ENCODE peak calls at places on chromosome 17, in ten cellular contexts. W is CD4-positive, alpha-beta T cell; C is GM12864; N is lung; D is NCI-H226; F is amygdala; U is GM23338; S is colonic mucosa; M is ascending aorta; O is stimulated activated CD4-positive, alpha-beta T cell treated with anti-CD3 and anti-CD28 coated beads, Interleukin-4, amount 100 ng/mL, for 1 hour. X is an unnamed sample.

GRCh38 chr17:66995944-66996343 is 31.4 kb downstream of the CACNG4 start:
- DNase-seq in W (no peak), C (no peak), N (no peak), D (no peak), F (no peak), U (no peak), S (no peak), M (no peak), O (no peak), X (no peak)

GRCh38 chr17:2841606-2842005 is 45.4 kb downstream of the RAP1GAP2 start:
- DNase-seq in W (no peak), C (no peak), N (no peak), D (no peak), F (no peak), U (no peak), S (no peak), M (no peak), O (no peak), X (no peak)

GRCh38 chr17:70767102-70767701 is 597.9 kb downstream of the KCNJ2 start:
- DNase-seq in W (no peak), C (no peak), N (no peak), D (no peak), F (no peak), U (peak), S (no peak), M (no peak), O (no peak), X (no peak)

GRCh38 chr17:45923511-45924268 is 29.3 kb downstream of the MAPT start:
- DNase-seq in W (no peak), C (no peak), N (no peak), D (peak), F (no peak), U (no peak), S (no peak), M (no peak), O (no peak), X (no peak)

GRCh38 chr17:75144816-75145511 is 9.3 kb downstream of the JPT1 start:
- DNase-seq in W (no peak), C (no peak), N (no peak), D (no peak), F (no peak), U (no peak), S (no peak), M (no peak), O (no peak), X (no peak)

GRCh38 chr17:42720996-42721583 is 23.8 kb downstream of the EZH1 start:
- DNase-seq in W (no peak), C (no peak), N (no peak), D (peak), F (no peak), U (peak), S (peak), M (no peak), O (no peak), X (peak)

GRCh38 chr17:63928172-63928666 is 3.9 kb downstream of the CD79B start:
- DNase-seq in W (no peak), C (no peak), N (no peak), D (no peak), F (no peak), U (no peak), S (no peak), M (no peak), O (no peak), X (no peak)

GRCh38 chr17:36673637-36674277 is 72.4 kb downstream of the MRM1 start:
- DNase-seq in W (no peak), C (no peak), N (no peak), D (no peak), F (no peak), U (no peak), S (no peak), M (no peak), O (no peak), X (no peak)

GRCh38 chr17:72182256-72182890 is 61.6 kb downstream of the SOX9 start:
- DNase-seq in W (no peak), C (no peak), N (no peak), D (no peak), F (no peak), U (peak), S (peak), M (no peak), O (no peak), X (peak)

GRCh38 chr17:68511671-68512246 is 471 bp upstream of the PRKAR1A start:
- DNase-seq in W (peak), C (no peak), N (peak), D (peak), F (peak), U (peak), S (peak), M (peak), O (peak), X (peak)

GRCh38 chr17:60163108-60163784 is 13.5 kb downstream of the CA4 start:
- DNase-seq in W (no peak), C (no peak), N (no peak), D (no peak), F (no peak), U (no peak), S (no peak), M (no peak), O (no peak), X (no peak)

GRCh38 chr17:21094298-21094704 is 32.5 kb upstream of the DHRS7B start:
- DNase-seq in W (no peak), C (no peak), N (no peak), D (no peak), F (no peak), U (no peak), S (no peak), M (no peak), O (no peak), X (no peak)

GRCh38 chr17:74539281-74539820 is 6.6 kb downstream of the CD300C start:
- DNase-seq in W (no peak), C (no peak), N (no peak), D (no peak), F (no peak), U (no peak), S (no peak), M (no peak), O (no peak), X (no peak)

GRCh38 chr17:68318103-68318991 is 27.1 kb downstream of the ARSG start:
- DNase-seq in W (no peak), C (no peak), N (no peak), D (peak), F (no peak), U (no peak), S (no peak), M (no peak), O (no peak), X (no peak)

GRCh38 chr17:31371511-31372097 is 19.9 kb upstream of the RAB11FIP4 start:
- DNase-seq in W (no peak), C (peak), N (no peak), D (peak), F (no peak), U (no peak), S (no peak), M (no peak), O (no peak), X (no peak)

GRCh38 chr17:55717898-55718735 is 4.5 kb downstream of the TMEM100 start:
- DNase-seq in W (peak), C (no peak), N (peak), D (peak), F (no peak), U (peak), S (peak), M (no peak), O (peak), X (no peak)

GRCh38 chr17:82222816-82223215 is 6.0 kb upstream of the SLC16A3 start:
- DNase-seq in W (no peak), C (no peak), N (no peak), D (no peak), F (no peak), U (no peak), S (no peak), M (no peak), O (no peak), X (no peak)

GRCh38 chr17:37220609-37220953 is 155.2 kb upstream of the C17orf78 start:
- DNase-seq in W (peak), C (no peak), N (no peak), D (no peak), F (no peak), U (peak), S (no peak), M (no peak), O (peak), X (peak)

GRCh38 chr17:40317345-40317873 is 8.4 kb downstream of the RARA start:
- DNase-seq in W (no peak), C (no peak), N (no peak), D (no peak), F (no peak), U (peak), S (peak), M (no peak), O (no peak), X (no peak)

GRCh38 chr17:74442670-74443515 is 11.0 kb downstream of the GPRC5C start:
- DNase-seq in W (no peak), C (no peak), N (peak), D (no peak), F (no peak), U (peak), S (peak), M (peak), O (no peak), X (no peak)

GRCh38 chr17:82536220-82537201 is 17.0 kb downstream of the FOXK2 start:
- DNase-seq in W (no peak), C (no peak), N (peak), D (no peak), F (no peak), U (no peak), S (peak), M (no peak), O (no peak), X (no peak)

GRCh38 chr17:41925991-41926590 is 4.3 kb upstream of the ODAD4 start:
- DNase-seq in W (no peak), C (no peak), N (no peak), D (no peak), F (no peak), U (no peak), S (no peak), M (no peak), O (no peak), X (no peak)

GRCh38 chr17:17141860-17142552 is 64.1 kb downstream of the PLD6 start:
- DNase-seq in W (peak), C (no peak), N (no peak), D (no peak), F (peak), U (peak), S (no peak), M (no peak), O (peak), X (peak)

GRCh38 chr17:81288715-81289114 is 6.4 kb downstream of the SLC38A10 start:
- DNase-seq in W (no peak), C (no peak), N (no peak), D (no peak), F (no peak), U (no peak), S (no peak), M (no peak), O (no peak), X (no peak)

GRCh38 chr17:13031718-13032350 is 14.0 kb upstream of the ELAC2 start:
- DNase-seq in W (peak), C (peak), N (peak), D (peak), F (no peak), U (peak), S (peak), M (no peak), O (peak), X (no peak)

GRCh38 chr17:80938556-80938955 is 53.1 kb upstream of the CHMP6 start:
- DNase-seq in W (peak), C (no peak), N (no peak), D (no peak), F (no peak), U (no peak), S (no peak), M (no peak), O (no peak), X (peak)

GRCh38 chr17:258906-259305 is 77.5 kb upstream of the DOC2B start:
- DNase-seq in W (no peak), C (no peak), N (no peak), D (no peak), F (no peak), U (no peak), S (peak), M (no peak), O (no peak), X (no peak)

GRCh38 chr17:7767425-7768021 is 50.0 kb downstream of the DNAH2 start:
- DNase-seq in W (no peak), C (no peak), N (peak), D (peak), F (no peak), U (no peak), S (no peak), M (no peak), O (no peak), X (no peak)

X was measured in C1 segment of cervical spinal cord.